ENCODE peak calls at places on chromosomes 13 and 19, in seven cellular contexts. W, F, E, S, I, N and O are unnamed samples. For H3K4me1, the result is how much of the 10 kb centered on the place peaks cover.

GRCh38 chr19:3404324-3405260 is 38.2 kb downstream of the NFIC start:
- DNase-seq in E (no peak), I (no peak), S (peak), F (peak), N (peak), W (peak), O (no peak)

GRCh38 chr19:17183271-17183757 is 31.8 kb upstream of the USE1 start:
- DNase-seq in E (no peak), W (no peak), F (no peak), N (no peak), I (no peak), S (no peak), O (no peak)

GRCh38 chr19:30068528-30069395 is 126.7 kb downstream of the URI1 start:
- DNase-seq in I (no peak), E (no peak), F (no peak), N (no peak), S (no peak), W (no peak), O (no peak)

GRCh38 chr13:30332516-30333165 is 25.3 kb upstream of the KATNAL1 start:
- DNase-seq in N (no peak), W (no peak), F (no peak), I (no peak), E (no peak), S (no peak), O (no peak)

GRCh38 chr19:19405919-19406877 is 723 bp downstream of the GATAD2A start:
- DNase-seq in W (no peak), I (no peak), E (peak), N (peak), S (peak), F (peak), O (peak)

GRCh38 chr13:60642552-60642951 is 245.5 kb downstream of the TDRD3 start:
- DNase-seq in W (no peak), E (no peak), S (peak), F (no peak), N (no peak), I (no peak), O (no peak)

GRCh38 chr19:16301999-16302694 is 22.5 kb upstream of the KLF2 start:
- DNase-seq in N (no peak), W (no peak), I (peak), S (no peak), E (no peak), F (peak), O (peak)

GRCh38 chr19:54164369-54165068 is 5.0 kb upstream of the LENG1 start:
- DNase-seq in E (peak), N (peak), I (peak), S (peak), W (peak), F (peak), O (peak)

DNA sequence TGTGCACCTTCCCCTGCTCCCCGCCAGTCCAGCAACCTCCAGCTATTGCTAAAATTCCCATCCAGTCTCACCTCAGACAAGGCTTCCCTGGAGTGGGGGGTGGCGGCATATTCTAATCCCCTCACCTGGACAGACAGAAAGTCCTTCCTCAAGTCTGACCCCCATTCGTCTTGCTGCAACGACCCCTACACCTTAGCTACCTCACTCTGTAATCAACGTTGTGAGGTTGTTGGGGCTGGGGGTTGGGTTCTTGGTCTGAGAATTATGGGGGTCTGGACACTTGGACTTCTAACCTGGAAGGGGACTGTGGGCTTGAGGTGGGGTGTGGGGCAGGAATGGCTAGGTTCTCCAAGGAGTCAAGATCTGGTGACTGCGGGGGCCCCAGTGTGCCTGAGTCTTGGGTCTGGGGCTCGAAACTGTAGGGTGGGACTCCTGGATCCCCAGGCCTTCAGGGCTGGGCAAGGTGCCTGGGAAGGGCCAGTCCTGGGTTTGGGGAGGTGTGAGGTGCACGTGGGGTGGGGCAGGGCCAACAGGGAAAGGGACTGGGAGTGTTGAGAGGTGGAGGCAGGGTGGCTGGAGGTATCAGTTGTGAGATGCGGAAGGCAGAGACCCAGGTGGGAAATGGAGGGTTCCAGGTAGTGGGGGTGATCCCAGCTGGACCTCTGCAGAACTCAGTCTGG is 1.3 kb downstream of the FOXA3 start:
- DNase-seq in E (no peak), I (no peak), N (no peak), S (no peak), W (no peak), F (no peak), O (no peak)
- H3K4me3 ChIP-seq in E (no peak), I (no peak), N (no peak), S (no peak), W (no peak), F (no peak), O (no peak)

GRCh38 chr13:94411747-94412146 is 67.7 kb downstream of the DCT start:
- DNase-seq in I (no peak), S (no peak), N (no peak), E (no peak), F (no peak), W (no peak), O (no peak)

GRCh38 chr13:94413545-94413944 is 65.9 kb downstream of the DCT start:
- DNase-seq in F (no peak), I (no peak), N (no peak), W (no peak), S (no peak), E (no peak), O (no peak)

GRCh38 chr13:94415484-94415883 is 64.0 kb downstream of the DCT start:
- DNase-seq in S (no peak), W (no peak), I (no peak), N (no peak), F (no peak), E (no peak), O (no peak)

GRCh38 chr13:94414141-94414540 is 65.3 kb downstream of the DCT start:
- DNase-seq in N (no peak), W (no peak), F (no peak), I (no peak), S (no peak), E (no peak), O (no peak)

GRCh38 chr13:94412870-94413269 is 66.6 kb downstream of the DCT start:
- DNase-seq in E (no peak), N (no peak), I (no peak), S (no peak), W (no peak), F (no peak), O (no peak)
- H3K4me1 ChIP-seq in E (under half), N (under half), I (under half), S (half or more), W (under half), F (under half), O (under half)

GRCh38 chr19:33906578-33907335 is 110.1 kb downstream of the KCTD15 start:
- DNase-seq in I (no peak), S (peak), E (no peak), F (peak), N (peak), W (no peak), O (no peak)
- H3K4me3 ChIP-seq in I (peak), S (peak), E (peak), F (no peak), N (peak), W (peak), O (no peak)

DNA sequence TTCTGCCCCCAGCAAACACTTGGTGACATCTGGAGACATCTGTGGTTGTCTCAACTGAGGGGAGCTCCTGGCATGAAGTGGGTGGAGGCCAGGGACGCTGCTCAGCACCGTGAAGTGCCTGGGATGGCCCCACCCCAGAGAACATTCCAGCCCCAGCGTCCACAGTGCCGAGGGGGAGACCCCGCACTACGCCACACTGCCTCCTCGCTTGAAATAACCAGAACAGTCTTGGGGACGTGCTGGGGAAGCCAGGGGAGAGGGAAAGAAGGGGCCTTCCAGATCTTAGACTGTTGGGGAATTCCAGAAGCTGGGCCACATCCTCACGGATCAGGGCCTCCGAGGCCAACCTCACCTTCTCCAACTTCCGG is 4.2 kb downstream of the DPP9 start:
- DNase-seq in F (no peak), N (peak), W (no peak), E (no peak), S (no peak), I (no peak), O (no peak)
- H3K4me1 ChIP-seq in F (under half), N (under half), W (under half), E (under half), S (under half), I (half or more), O (under half)

GRCh38 chr19:57813919-57814504 is 701 bp downstream of the ZNF552 start:
- DNase-seq in I (no peak), F (no peak), W (no peak), E (no peak), S (peak), N (no peak), O (peak)

GRCh38 chr19:57816652-57817051 is 1.9 kb upstream of the ZNF552 start:
- DNase-seq in W (no peak), E (no peak), F (no peak), S (no peak), N (no peak), I (no peak), O (no peak)

GRCh38 chr19:57814505-57815246 is at the start of gene ZNF552:
- DNase-seq in S (peak), E (peak), F (peak), N (peak), W (peak), I (peak), O (peak)

GRCh38 chr19:57817976-57818375 is 3.3 kb upstream of the ZNF552 start:
- DNase-seq in N (no peak), F (no peak), I (no peak), E (no peak), W (no peak), S (no peak), O (no peak)

GRCh38 chr19:57815247-57816075 is 748 bp upstream of the ZNF552 start:
- DNase-seq in E (no peak), W (no peak), S (no peak), I (no peak), N (no peak), F (no peak), O (no peak)
- H3K4me3 ChIP-seq in E (peak), W (peak), S (peak), I (peak), N (peak), F (no peak), O (peak)

GRCh38 chr19:42282810-42283247 is 13.8 kb downstream of the CIC start:
- DNase-seq in W (no peak), S (no peak), E (no peak), I (no peak), N (no peak), F (no peak), O (no peak)
- H3K4me1 ChIP-seq in W (half or more), S (under half), E (under half), I (half or more), N (half or more), F (under half), O (under half)

GRCh38 chr19:23461120-23461519 is 65.8 kb upstream of the ZNF91 start:
- DNase-seq in F (no peak), E (no peak), S (no peak), I (no peak), W (no peak), N (no peak), O (no peak)
- H3K4me3 ChIP-seq in F (no peak), E (no peak), S (no peak), I (no peak), W (no peak), N (no peak), O (no peak)

DNA sequence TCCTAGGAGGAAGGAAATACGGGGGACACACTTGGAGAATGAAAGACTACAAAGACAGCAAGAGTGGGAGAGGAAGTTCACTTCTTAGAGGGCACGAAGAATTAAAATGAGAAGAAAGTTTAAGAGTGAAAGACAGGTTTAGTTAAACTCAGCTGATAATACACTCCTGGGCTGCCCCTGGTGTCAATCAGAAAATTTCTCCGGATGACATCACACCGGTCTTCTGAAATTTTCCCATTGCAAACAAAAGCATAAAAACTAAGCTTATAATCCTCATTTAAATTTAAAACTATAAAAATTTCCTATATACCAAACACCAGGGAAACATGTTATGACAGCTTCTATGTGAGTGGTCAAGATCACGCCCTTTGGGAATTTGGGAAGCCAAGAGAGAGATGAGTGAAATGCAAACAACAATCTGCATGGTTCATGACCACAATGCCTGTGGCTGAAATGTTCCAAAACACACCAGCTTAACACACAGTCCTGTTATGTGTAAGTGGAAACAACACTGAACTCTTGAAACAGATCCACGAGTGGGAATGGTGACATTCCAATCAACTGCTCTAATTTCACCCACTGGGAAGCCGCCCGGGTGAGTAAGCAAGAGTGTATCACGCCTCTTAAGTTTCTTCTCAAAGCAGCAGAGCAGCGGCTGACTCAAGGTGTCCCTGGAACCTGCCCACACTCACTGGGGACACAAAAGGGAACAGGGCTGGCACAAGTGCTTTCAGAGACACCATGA is 49.0 kb downstream of the BRD4 start:
- DNase-seq in S (peak), E (no peak), I (no peak), N (no peak), W (peak), F (peak), O (no peak)
- H3K4me1 ChIP-seq in S (half or more), E (half or more), I (half or more), N (half or more), W (half or more), F (under half), O (half or more)

DNA sequence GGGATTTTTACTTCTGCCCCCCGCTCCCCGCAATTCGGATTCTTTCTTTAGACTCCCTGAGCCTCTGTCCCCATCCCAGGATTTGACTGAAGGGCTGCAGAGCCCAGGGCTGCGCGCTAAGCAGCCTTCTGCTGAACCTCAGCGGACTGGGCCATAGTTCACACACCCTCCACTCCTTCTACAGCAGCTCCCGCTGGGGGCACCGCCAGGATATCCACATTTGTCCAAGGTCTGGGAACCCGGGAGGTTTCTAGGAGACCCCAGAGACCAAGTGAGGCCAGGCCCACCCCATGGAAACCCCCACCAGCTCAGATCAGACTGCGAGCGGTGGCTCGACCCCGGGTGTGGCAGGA is 463.3 kb downstream of the ITGBL1 start:
- DNase-seq in F (no peak), W (no peak), N (no peak), S (no peak), I (no peak), E (no peak), O (no peak)
- H3K4me3 ChIP-seq in F (no peak), W (peak), N (peak), S (no peak), I (no peak), E (no peak), O (no peak)